ENCODE peak calls at places on chromosomes 4 and X, in eight cellular contexts. G, C, W, T, F, I, V and J are unnamed samples.
A peak's percentile ranks its signal among the peaks of the same experiment; 100 is the strongest.

GRCh38 chrX:84047339-84047738 is 140.7 kb downstream of the RPS6KA6 start:
- DNase-seq in T (no peak), V (no peak), F (no peak), I (peak; percentile 61), W (peak; percentile 4), C (no peak), G (no peak), J (peak; percentile 61)

GRCh38 chr4:90419124-90419711 is 292.0 kb downstream of the CCSER1 start:
- DNase-seq in F (no peak), V (no peak), G (no peak), W (peak; percentile 62), T (peak; percentile 39), I (no peak), C (no peak), J (no peak)

GRCh38 chr4:20890752-20891151 is 190.5 kb downstream of the PACRGL start:
- DNase-seq in T (no peak), V (no peak), C (no peak), G (no peak), F (no peak), W (no peak), I (no peak), J (no peak)

GRCh38 chr4:72323227-72323626 is 245.8 kb downstream of the ADAMTS3 start:
- DNase-seq in G (no peak), I (no peak), W (no peak), C (no peak), T (peak; percentile 20), V (no peak), F (no peak), J (no peak)

GRCh38 chr4:26896636-26897035 is 36.0 kb downstream of the STIM2 start:
- DNase-seq in W (no peak), T (peak; percentile 25), G (no peak), C (no peak), F (no peak), V (no peak), I (no peak), J (no peak)

GRCh38 chrX:15973299-15973698 is 118.7 kb upstream of the AP1S2 start:
- DNase-seq in V (no peak), W (no peak), C (no peak), F (peak; percentile 2), G (peak; percentile 15), T (peak; percentile 39), I (no peak), J (no peak)

GRCh38 chr4:8167291-8167690 is 8.7 kb upstream of the ABLIM2 start:
- DNase-seq in W (no peak), C (no peak), G (no peak), I (peak; percentile 67), V (no peak), T (no peak), F (no peak), J (no peak)

GRCh38 chrX:106484233-106484632 is 127.5 kb upstream of the RADX start:
- DNase-seq in F (peak; percentile 2), V (no peak), T (no peak), I (no peak), C (no peak), G (no peak), W (no peak), J (no peak)

GRCh38 chrX:124736553-124737240 is 390.3 kb downstream of the SH2D1A start:
- DNase-seq in G (peak; percentile 8), I (no peak), T (no peak), C (peak; percentile 32), W (no peak), F (peak; percentile 33), V (peak; percentile 55), J (peak; percentile 79)